ENCODE peak calls at places on chromosomes 11 and 22, in five cellular contexts. N is IMR-90, F is neuronal stem cell, B is H1, S is H9. D is an unnamed sample.

GRCh38 chr11:126129681-126130671 is 67.3 kb upstream of the CDON start:
- DNase-seq in S (no peak), B (no peak), N (peak; percentile 35), F (no peak), D (no peak)

GRCh38 chr11:83456075-83456474 is 169.9 kb upstream of the CCDC90B start:
- DNase-seq in F (peak; percentile 12), S (peak; percentile 64), B (no peak), N (no peak), D (peak; percentile 77)

GRCh38 chr22:43126506-43127165 is 16.1 kb downstream of the BIK start:
- DNase-seq in S (no peak), F (no peak), N (peak; percentile 85), B (no peak), D (peak; percentile 98)

GRCh38 chr11:110160016-110160415 is 66.8 kb downstream of the ZC3H12C start:
- DNase-seq in S (no peak), F (no peak), N (peak; percentile 79), B (no peak), D (peak; percentile 31)

GRCh38 chr11:113197456-113197855 is 116.9 kb upstream of the TTC12 start:
- DNase-seq in N (no peak), S (no peak), B (no peak), F (no peak), D (no peak)

GRCh38 chr11:75428301-75428724 is 4.7 kb downstream of the KLHL35 start:
- DNase-seq in F (no peak), N (peak; percentile 76), B (no peak), S (peak; percentile 87), D (peak; percentile 78)

GRCh38 chr11:61910473-61911123 is 6.8 kb downstream of the RAB3IL1 start:
- DNase-seq in B (no peak), S (no peak), N (no peak), F (no peak), D (no peak)

GRCh38 chr11:75585271-75585670 is 23.2 kb downstream of the SERPINH1 start:
- DNase-seq in F (no peak), B (no peak), S (no peak), N (no peak), D (no peak)

GRCh38 chr11:83612891-83613766 is 327.0 kb upstream of the CCDC90B start:
- DNase-seq in B (no peak), F (peak; percentile 30), N (no peak), S (peak; percentile 61), D (no peak)

GRCh38 chr11:65442952-65443351 is 20.4 kb downstream of the NEAT1 start:
- DNase-seq in N (peak; percentile 42), S (no peak), F (no peak), B (no peak), D (no peak)
- H3K4me1 ChIP-seq in N (peaks cover 4% of the 10 kb centered on the region), S (no peaks in the 10 kb centered on the region), F (peaks cover 5% of the 10 kb centered on the region), B (no peaks in the 10 kb centered on the region), D (peaks cover 20% of the 10 kb centered on the region)

GRCh38 chr11:79437981-79438630 is 2.7 kb downstream of the TENM4 start:
- DNase-seq in N (peak; percentile 63), B (no peak), S (peak; percentile 61), F (no peak), D (no peak)

GRCh38 chr11:79439430-79439892 is 1.4 kb downstream of the TENM4 start:
- DNase-seq in S (no peak), N (peak; percentile 59), F (no peak), B (no peak), D (no peak)

GRCh38 chr11:79437274-79437980 is 3.4 kb downstream of the TENM4 start:
- DNase-seq in N (peak; percentile 57), F (peak; percentile 69), S (peak; percentile 82), B (no peak), D (peak; percentile 45)

GRCh38 chr11:79439893-79440450 is 858 bp downstream of the TENM4 start:
- DNase-seq in B (no peak), F (peak; percentile 55), N (no peak), S (peak; percentile 55), D (no peak)

GRCh38 chr11:79438631-79439429 is 2.0 kb downstream of the TENM4 start:
- DNase-seq in B (no peak), N (peak; percentile 42), S (peak; percentile 54), F (peak; percentile 17), D (no peak)
- H3K14ac ChIP-seq in B (no peak overlapping the region), N (peak overlapping the region; percentile 22), S (no peak overlapping the region), F (no peak overlapping the region), D (no peak overlapping the region)

DNA sequence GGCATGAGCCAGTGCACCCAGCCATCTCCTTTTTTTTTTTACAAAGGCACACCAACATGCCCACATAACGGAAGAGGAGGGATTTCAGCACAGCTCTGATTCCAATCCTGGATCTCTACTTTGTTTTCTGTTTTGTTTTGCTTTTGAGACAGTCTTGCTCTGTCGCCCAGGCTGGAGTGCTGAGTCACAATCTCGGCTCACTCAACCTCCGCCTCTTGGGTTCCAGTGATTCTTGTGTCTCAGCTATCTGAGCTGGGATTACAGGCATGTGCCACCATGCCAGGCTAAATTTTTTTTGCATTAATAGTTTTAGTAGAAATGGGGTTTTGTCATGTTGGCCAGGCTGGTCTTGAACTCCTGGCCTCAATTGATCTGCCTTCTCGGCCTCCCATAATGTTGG is 28.1 kb downstream of the VSTM5 start:
- DNase-seq in S (no peak), F (no peak), B (no peak), N (no peak), D (peak; percentile 73)
- H4K91ac ChIP-seq in S (no peak overlapping the region), F (no peak overlapping the region), B (no peak overlapping the region), N (no peak overlapping the region), D (no peak overlapping the region)

DNA sequence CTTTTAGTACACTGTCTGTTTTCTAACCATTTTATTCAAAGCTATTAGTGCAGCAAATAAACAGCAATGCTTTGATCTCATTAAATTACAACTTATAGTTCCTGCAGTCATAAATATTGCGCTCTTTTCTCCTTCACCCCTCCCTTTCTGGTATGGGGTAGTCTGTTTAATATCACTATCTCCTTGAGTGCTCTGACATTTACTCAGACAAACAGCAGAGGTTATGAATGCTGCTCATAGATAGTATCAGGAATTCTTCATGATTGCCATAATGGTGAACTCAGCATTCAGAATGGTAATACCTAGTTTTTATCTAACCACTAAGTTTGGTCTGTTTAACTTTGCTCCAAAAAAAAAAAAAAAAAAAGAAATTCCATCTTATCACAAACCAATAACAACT is 87.4 kb downstream of the EIF3M start:
- DNase-seq in S (no peak), N (no peak), B (no peak), F (no peak), D (no peak)
- H3K4me1 ChIP-seq in S (no peaks in the 10 kb centered on the region), N (no peaks in the 10 kb centered on the region), B (no peaks in the 10 kb centered on the region), F (no peaks in the 10 kb centered on the region), D (no peaks in the 10 kb centered on the region)

GRCh38 chr22:20114506-20115475 is 1.1 kb upstream of the RANBP1 start:
- DNase-seq in S (no peak), F (no peak), N (no peak), B (no peak), D (no peak)

GRCh38 chr22:20116376-20116950 is 559 bp downstream of the RANBP1 start:
- DNase-seq in F (no peak), N (no peak), S (no peak), B (no peak), D (no peak)

GRCh38 chr22:20117656-20118571 is 888 bp upstream of the TRMT2A start:
- DNase-seq in B (no peak), S (no peak), F (no peak), N (peak; percentile 25), D (no peak)

GRCh38 chr22:20116951-20117645 is at the start of gene TRMT2A:
- DNase-seq in N (peak; percentile 98), F (peak; percentile 99), B (peak; percentile 92), S (peak; percentile 98), D (peak; percentile 99)

GRCh38 chr22:20115691-20116375 is at the start of gene RANBP1:
- DNase-seq in S (no peak), B (no peak), N (no peak), F (no peak), D (no peak)
- H3K14ac ChIP-seq in S (peak within 1 kb of the TSS; percentile 88), B (no peak within 1 kb of the TSS), N (peak within 1 kb of the TSS; percentile 86), F (peak within 1 kb of the TSS; percentile 75), D (peak within 1 kb of the TSS; percentile 93)

GRCh38 chr11:9247863-9248262 is 17.3 kb downstream of the DENND5A start:
- DNase-seq in N (no peak), S (no peak), F (no peak), B (no peak), D (no peak)
- H4K91ac ChIP-seq in N (no peak overlapping the region), S (no peak overlapping the region), F (no peak overlapping the region), B (no peak overlapping the region), D (no peak overlapping the region)

GRCh38 chr22:36258750-36259619 is 6.1 kb downstream of the APOL1 start:
- DNase-seq in S (peak; percentile 76), F (peak; percentile 74), B (no peak), N (peak; percentile 64), D (no peak)

GRCh38 chr22:36257308-36257707 is 4.4 kb downstream of the APOL1 start:
- DNase-seq in F (no peak), N (no peak), S (peak; percentile 14), B (no peak), D (no peak)

GRCh38 chr22:36257948-36258674 is 5.2 kb downstream of the APOL1 start:
- DNase-seq in N (no peak), S (peak; percentile 18), B (no peak), F (no peak), D (no peak)

GRCh38 chr22:36253523-36254490 is 874 bp downstream of the APOL1 start:
- DNase-seq in N (no peak), F (no peak), B (no peak), S (peak; percentile 9), D (no peak)

DNA sequence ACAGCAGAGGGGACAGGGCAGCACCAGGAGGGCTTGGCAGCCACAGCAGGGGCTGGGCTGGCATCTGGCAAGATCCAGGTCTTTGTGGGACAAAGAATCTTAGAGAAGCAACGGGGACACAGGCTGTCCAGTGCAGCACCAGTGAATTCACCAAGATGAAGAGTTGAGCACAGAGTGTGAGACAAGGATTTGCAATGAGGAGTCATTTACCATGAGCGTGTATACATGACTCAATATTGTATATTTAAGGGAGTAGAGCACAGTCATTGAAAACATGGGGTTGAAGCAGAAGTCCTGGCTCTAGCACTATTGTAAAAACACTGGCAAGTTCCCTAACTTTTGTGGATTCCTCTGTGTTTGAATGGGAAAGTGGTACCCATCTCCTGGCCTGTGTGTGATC is 3.5 kb downstream of the APOL1 start:
- DNase-seq in F (no peak), B (no peak), S (peak; percentile 4), N (peak; percentile 55), D (no peak)
- H3K4me1 ChIP-seq in F (peaks cover 23% of the 10 kb centered on the region), B (peaks cover 9% of the 10 kb centered on the region), S (no peaks in the 10 kb centered on the region), N (peaks cover 7% of the 10 kb centered on the region), D (peaks cover 8% of the 10 kb centered on the region)